ENCODE peak calls at places on chromosomes 11 and 22, in five cellular contexts. N, I, Z, M and B are unnamed samples.

GRCh38 chr11:85903811-85904210 is 48.6 kb downstream of the CCDC83 start:
- DNase-seq in N (no peak), I (no peak), Z (no peak), M (no peak), B (no peak)

GRCh38 chr22:37610480-37611148 is 2.0 kb downstream of the GGA1 start:
- DNase-seq in N (no peak), I (no peak), Z (no peak), M (no peak), B (no peak)

GRCh38 chr11:126838779-126839178 is 161.8 kb downstream of the KIRREL3 start:
- DNase-seq in N (no peak), I (no peak), Z (no peak), M (no peak), B (no peak)

GRCh38 chr11:102615077-102615893 is 9.8 kb downstream of the MMP20 start:
- DNase-seq in N (no peak), I (no peak), Z (no peak), M (no peak), B (no peak)

GRCh38 chr11:73386026-73386425 is 9.8 kb downstream of the RELT start:
- DNase-seq in N (no peak), I (no peak), Z (no peak), M (no peak), B (no peak)

GRCh38 chr11:16632295-16633200 is 105.9 kb upstream of the C11orf58 start:
- DNase-seq in N (no peak), I (no peak), Z (no peak), M (peak), B (no peak)

GRCh38 chr22:29971607-29972006 is 88.6 kb downstream of the MTMR3 start:
- DNase-seq in N (no peak), I (no peak), Z (no peak), M (no peak), B (no peak)

GRCh38 chr22:28892175-28892731 is 8.9 kb downstream of the ZNRF3 start:
- DNase-seq in N (no peak), I (no peak), Z (no peak), M (no peak), B (no peak)

GRCh38 chr11:44607987-44608386 is 42.5 kb downstream of the CD82 start:
- DNase-seq in N (no peak), I (no peak), Z (no peak), M (no peak), B (no peak)

GRCh38 chr11:122362381-122362780 is 246.4 kb upstream of the BLID start:
- DNase-seq in N (no peak), I (no peak), Z (no peak), M (no peak), B (no peak)

GRCh38 chr11:8717544-8717875 is 34.9 kb downstream of the RPL27A start:
- DNase-seq in N (no peak), I (no peak), Z (no peak), M (no peak), B (no peak)

GRCh38 chr11:70065318-70066135 is 12.6 kb upstream of the ANO1 start:
- DNase-seq in N (no peak), I (no peak), Z (no peak), M (no peak), B (no peak)
- H3K27ac ChIP-seq in N (no peak), I (no peak), Z (no peak), M (no peak), B (no peak)

GRCh38 chr22:39472570-39473556 is 16.1 kb downstream of the MGAT3 start:
- DNase-seq in N (no peak), I (no peak), Z (no peak), M (peak), B (no peak)
- H3K27ac ChIP-seq in N (peak), I (no peak), Z (no peak), M (peak), B (no peak)

GRCh38 chr11:128893578-128894295 is 2.6 kb downstream of the KCNJ5 start:
- DNase-seq in N (no peak), I (no peak), Z (no peak), M (peak), B (no peak)

GRCh38 chr11:128892866-128893565 is 1.9 kb downstream of the KCNJ5 start:
- DNase-seq in N (no peak), I (no peak), Z (no peak), M (no peak), B (no peak)

GRCh38 chr11:128895505-128895904 is 4.3 kb downstream of the KCNJ5 start:
- DNase-seq in N (peak), I (no peak), Z (no peak), M (no peak), B (no peak)

GRCh38 chr11:128894296-128894681 is 3.1 kb downstream of the KCNJ5 start:
- DNase-seq in N (no peak), I (no peak), Z (no peak), M (no peak), B (no peak)

GRCh38 chr11:128894685-128895084 is 3.5 kb downstream of the KCNJ5 start:
- DNase-seq in N (peak), I (no peak), Z (no peak), M (no peak), B (no peak)
- H3K27ac ChIP-seq in N (peak), I (no peak), Z (no peak), M (no peak), B (no peak)

DNA sequence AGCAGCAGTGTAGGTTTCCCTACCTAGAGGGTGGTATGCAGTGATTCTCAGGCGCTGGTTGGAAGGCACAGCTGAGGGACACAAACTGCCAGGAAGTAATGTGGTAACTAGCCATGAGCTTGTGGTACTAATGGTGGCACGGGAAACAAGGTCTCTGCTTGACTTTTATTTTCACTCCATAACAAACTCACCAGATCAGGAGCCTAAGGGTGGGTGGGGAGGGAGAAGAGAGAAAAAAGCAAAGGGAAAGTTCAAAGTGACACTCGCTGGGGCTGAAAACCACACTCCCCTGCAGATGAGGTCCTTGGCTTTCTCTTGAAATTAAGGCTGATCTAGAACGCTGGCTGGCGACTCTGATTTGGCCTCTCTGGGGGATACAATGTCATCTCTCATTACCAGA is 22.0 kb downstream of the TRAF6 start:
- DNase-seq in N (no peak), I (no peak), Z (no peak), M (peak), B (no peak)
- H3K27ac ChIP-seq in N (peak), I (peak), Z (no peak), M (no peak), B (no peak)

GRCh38 chr11:118233377-118233776 is 8.6 kb upstream of the JAML start:
- DNase-seq in N (no peak), I (no peak), Z (no peak), M (no peak), B (no peak)
- H3K27ac ChIP-seq in N (no peak), I (no peak), Z (no peak), M (no peak), B (no peak)

GRCh38 chr22:23034621-23035556 is 35.4 kb upstream of the GNAZ start:
- DNase-seq in N (no peak), I (no peak), Z (no peak), M (no peak), B (no peak)
- H3K27ac ChIP-seq in N (no peak), I (no peak), Z (no peak), M (no peak), B (no peak)

GRCh38 chr22:43830931-43831560 is 18.9 kb upstream of the EFCAB6 start:
- DNase-seq in N (no peak), I (peak), Z (no peak), M (no peak), B (no peak)
- H3K27ac ChIP-seq in N (peak), I (no peak), Z (no peak), M (no peak), B (no peak)